ENCODE peak calls at places on chromosomes 6 and 20, in seven cellular contexts. V is IMR-90; Y is T-cell; U is natural killer cell; D is activated CD4-positive, CD25-positive, alpha-beta regulatory T cell treated with anti-CD3 and anti-CD28 coated beads, Interleukin-2, amount 50 U/mL, for 24 hours; G is stimulated activated memory B cell treated with anti-CD40 and anti-IgM and Interleukin-4, amounts not matched to agents 10 μg/mL and 1 μg/mL and 100 μg/mL, for 72 hours; R is left lobe of liver. A is an unnamed sample.

GRCh38 chr6:109515781-109516409 is 32.9 kb upstream of the ZBTB24 start:
- ATAC-seq in Y (no peak), D (peak; percentile 67), U (no peak), G (no peak), V (no peak), R (no peak), A (no peak)

GRCh38 chr6:79672631-79673065 is 41.5 kb downstream of the SH3BGRL2 start:
- ATAC-seq in R (peak; percentile 30), V (peak; percentile 61), G (no peak), U (no peak), D (no peak), Y (peak; percentile 45), A (no peak)

GRCh38 chr6:157607317-157608109 is 215.5 kb upstream of the SNX9 start:
- ATAC-seq in G (peak; percentile 84), U (no peak), D (no peak), V (no peak), R (no peak), Y (no peak), A (no peak)

GRCh38 chr6:46773201-46773855 is 19.9 kb upstream of the MEP1A start:
- ATAC-seq in V (no peak), D (no peak), G (no peak), R (no peak), U (no peak), Y (no peak), A (no peak)

GRCh38 chr6:13537527-13537897 is 36.9 kb upstream of the SIRT5 start:
- ATAC-seq in D (no peak), U (no peak), V (no peak), Y (no peak), G (no peak), R (no peak), A (no peak)

GRCh38 chr6:125558907-125559306 is 190.5 kb upstream of the HEY2 start:
- ATAC-seq in V (no peak), U (no peak), R (peak; percentile 17), Y (no peak), D (no peak), G (no peak), A (no peak)

GRCh38 chr6:133277228-133277894 is 36.2 kb downstream of the EYA4 start:
- ATAC-seq in Y (no peak), U (no peak), R (no peak), V (no peak), D (no peak), G (no peak), A (no peak)

GRCh38 chr20:6381887-6382286 is 259.1 kb upstream of the FERMT1 start:
- ATAC-seq in V (peak; percentile 98), Y (no peak), D (no peak), G (no peak), R (peak; percentile 44), U (no peak), A (no peak)

GRCh38 chr6:47308674-47309325 is 905 bp downstream of the TNFRSF21 start:
- ATAC-seq in R (peak; percentile 12), U (no peak), Y (peak; percentile 6), G (peak; percentile 10), V (peak; percentile 48), D (no peak), A (peak; percentile 26)

GRCh38 chr20:55555075-55555650 is 450.2 kb downstream of the CBLN4 start:
- ATAC-seq in G (no peak), D (no peak), R (no peak), U (no peak), Y (no peak), V (no peak), A (no peak)

GRCh38 chr6:145789443-145789842 is 25.2 kb downstream of the FBXO30 start:
- ATAC-seq in R (no peak), V (no peak), Y (no peak), D (no peak), G (no peak), U (no peak), A (no peak)

GRCh38 chr20:46406200-46406985 is at the start of gene ELMO2:
- ATAC-seq in Y (peak; percentile 91), R (peak; percentile 85), D (peak; percentile 90), V (peak; percentile 90), U (peak; percentile 95), G (peak; percentile 95), A (peak; percentile 96)

GRCh38 chr6:138307352-138307751 is 70.4 kb upstream of the SMIM28 start:
- ATAC-seq in Y (no peak), D (no peak), G (no peak), V (no peak), R (no peak), U (no peak), A (no peak)

GRCh38 chr6:71205336-71205956 is 83.2 kb upstream of the OGFRL1 start:
- ATAC-seq in Y (no peak), D (no peak), V (peak; percentile 37), U (no peak), G (no peak), R (no peak), A (no peak)

GRCh38 chr6:126086560-126086959 is 100.2 kb downstream of the TRMT11 start:
- ATAC-seq in Y (no peak), R (no peak), G (peak; percentile 72), V (no peak), D (no peak), U (no peak), A (no peak)

GRCh38 chr6:3614918-3615317 is 136.6 kb downstream of the PXDC1 start:
- ATAC-seq in G (no peak), Y (no peak), D (no peak), U (no peak), R (no peak), V (no peak), A (no peak)

GRCh38 chr20:11810316-11811130 is 107.2 kb upstream of the BTBD3 start:
- ATAC-seq in Y (no peak), G (peak; percentile 16), V (peak; percentile 59), R (no peak), D (no peak), U (no peak), A (no peak)

GRCh38 chr6:47301441-47301840 is 8.3 kb downstream of the TNFRSF21 start:
- ATAC-seq in U (no peak), D (no peak), G (no peak), V (no peak), Y (no peak), R (no peak), A (no peak)

GRCh38 chr6:164344801-164345291 is 930.3 kb downstream of the QKI start:
- ATAC-seq in R (no peak), G (no peak), D (no peak), U (no peak), Y (no peak), V (no peak), A (peak; percentile 87)

GRCh38 chr20:46325788-46326472 is 17.6 kb upstream of the CDH22 start:
- ATAC-seq in V (no peak), Y (no peak), R (no peak), D (no peak), G (no peak), U (no peak), A (no peak)

GRCh38 chr6:158684311-158684710 is 34.5 kb downstream of the SYTL3 start:
- ATAC-seq in R (no peak), Y (peak; percentile 13), G (no peak), U (no peak), D (no peak), V (no peak), A (no peak)

GRCh38 chr6:105402981-105403935 is at the start of gene PREP:
- ATAC-seq in U (peak; percentile 96), D (peak; percentile 97), Y (peak; percentile 94), R (peak; percentile 95), V (peak; percentile 96), G (peak; percentile 98), A (peak; percentile 97)

GRCh38 chr20:57139342-57140093 is 126.9 kb downstream of the BMP7 start:
- ATAC-seq in G (no peak), D (no peak), Y (no peak), V (no peak), U (no peak), R (no peak), A (no peak)

GRCh38 chr20:17916365-17916996 is 52.1 kb downstream of the SNX5 start:
- ATAC-seq in G (no peak), D (no peak), U (no peak), V (no peak), Y (no peak), R (peak; percentile 33), A (no peak)

GRCh38 chr6:88920088-88920487 is 43.3 kb downstream of the RNGTT start:
- ATAC-seq in D (peak; percentile 67), G (peak; percentile 56), V (no peak), U (no peak), Y (no peak), R (no peak), A (no peak)

GRCh38 chr6:162706236-162706635 is 21.3 kb downstream of the PRKN start:
- ATAC-seq in G (no peak), D (no peak), V (no peak), U (no peak), R (peak; percentile 83), Y (no peak), A (peak; percentile 78)

GRCh38 chr6:109284675-109285074 is 97.6 kb downstream of the CD164 start:
- ATAC-seq in G (no peak), R (no peak), V (no peak), U (no peak), D (no peak), Y (no peak), A (no peak)

GRCh38 chr6:4403023-4403752 is 267.8 kb upstream of the ECI2 start:
- ATAC-seq in V (no peak), G (no peak), R (no peak), U (no peak), Y (no peak), D (no peak), A (no peak)

GRCh38 chr20:53981752-53982437 is 88.5 kb downstream of the BCAS1 start:
- ATAC-seq in G (no peak), U (no peak), R (no peak), D (peak; percentile 81), Y (no peak), V (no peak), A (no peak)

GRCh38 chr6:150573041-150573681 is 26.5 kb upstream of the PLEKHG1 start:
- ATAC-seq in R (peak; percentile 96), D (no peak), G (no peak), U (no peak), Y (no peak), V (no peak), A (peak; percentile 46)